ENCODE peak calls at places on chromosomes 12 and 14, in four cellular contexts. Z is A549, V is K562, A is GM12878. B is an unnamed sample.

GRCh38 chr12:5514545-5514944 is 82.6 kb downstream of the NTF3 start:
- DNase-seq in A (no peak), V (no peak), Z (no peak), B (no peak)

GRCh38 chr12:28604240-28604639 is 414.0 kb downstream of the CCDC91 start:
- DNase-seq in A (no peak), V (no peak), Z (no peak), B (no peak)

GRCh38 chr14:99774526-99775307 is 18.5 kb upstream of the EML1 start:
- DNase-seq in V (no peak), A (no peak), Z (no peak), B (peak; percentile 52)

GRCh38 chr14:103994535-103995184 is 52.3 kb upstream of the RD3L start:
- DNase-seq in Z (no peak), V (no peak), A (no peak), B (peak; percentile 4)

GRCh38 chr14:94322648-94323570 is at the start of gene SERPINA6:
- DNase-seq in A (no peak), Z (no peak), V (no peak), B (peak; percentile 22)

GRCh38 chr12:132866251-132866828 is 21.1 kb downstream of the CHFR start:
- DNase-seq in Z (peak; percentile 71), V (no peak), A (no peak), B (peak; percentile 73)

GRCh38 chr12:109099426-109100020 is 2.1 kb downstream of the UNG start:
- DNase-seq in A (no peak), V (no peak), Z (no peak), B (no peak)

GRCh38 chr12:103632554-103633216 is 45.6 kb downstream of the STAB2 start:
- DNase-seq in V (peak; percentile 88), Z (peak; percentile 62), A (peak; percentile 31), B (peak; percentile 33)

GRCh38 chr12:100574262-100575074 is 984 bp downstream of the GAS2L3 start:
- DNase-seq in Z (peak; percentile 10), A (no peak), V (no peak), B (no peak)

GRCh38 chr14:61662437-61663311 is 32.6 kb upstream of the HIF1A start:
- DNase-seq in Z (peak; percentile 76), A (peak; percentile 100), V (peak; percentile 11), B (peak; percentile 75)

GRCh38 chr12:114682920-114683708 is 861 bp downstream of the TBX3 start:
- DNase-seq in A (no peak), Z (peak; percentile 50), V (no peak), B (no peak)

GRCh38 chr12:106521901-106522300 is 60.9 kb upstream of the RFX4 start:
- DNase-seq in A (no peak), V (no peak), Z (no peak), B (no peak)

GRCh38 chr14:99838555-99839193 is 45.5 kb downstream of the EML1 start:
- DNase-seq in A (no peak), V (no peak), Z (peak; percentile 62), B (peak; percentile 59)

GRCh38 chr12:132314516-132315233 is 14.7 kb downstream of the GALNT9 start:
- DNase-seq in A (no peak), V (no peak), Z (no peak), B (no peak)

GRCh38 chr14:51602176-51602759 is 49.4 kb upstream of the FRMD6 start:
- DNase-seq in Z (no peak), V (no peak), A (no peak), B (peak; percentile 52)

GRCh38 chr12:65857875-65858274 is 33.6 kb downstream of the HMGA2 start:
- DNase-seq in A (no peak), V (no peak), Z (no peak), B (no peak)

GRCh38 chr12:125983094-125983783 is 918.0 kb downstream of the AACS start:
- DNase-seq in Z (peak; percentile 39), V (peak; percentile 12), A (no peak), B (no peak)

GRCh38 chr12:23204933-23205778 is 580.2 kb downstream of the ETNK1 start:
- DNase-seq in Z (peak; percentile 57), V (peak; percentile 67), A (peak; percentile 27), B (peak; percentile 67)

GRCh38 chr12:109875572-109876131 is 4.7 kb downstream of the GLTP start:
- DNase-seq in Z (no peak), A (no peak), V (no peak), B (no peak)

GRCh38 chr14:90651405-90651804 is 164.8 kb downstream of the TTC7B start:
- DNase-seq in A (no peak), Z (no peak), V (no peak), B (no peak)

GRCh38 chr12:75196865-75197264 is 12.8 kb downstream of the KCNC2 start:
- DNase-seq in A (no peak), V (no peak), Z (peak; percentile 6), B (no peak)

GRCh38 chr14:103563089-103563620 is 395 bp downstream of the COA8 start:
- DNase-seq in V (peak; percentile 73), A (no peak), Z (no peak), B (no peak)

GRCh38 chr12:115394498-115395220 is 710.7 kb upstream of the TBX3 start:
- DNase-seq in V (no peak), A (no peak), Z (peak; percentile 65), B (peak; percentile 55)

GRCh38 chr14:66099451-66099850 is 386.7 kb upstream of the CCDC196 start:
- DNase-seq in Z (no peak), A (no peak), V (no peak), B (no peak)

GRCh38 chr14:73627033-73627432 is 14.7 kb downstream of the ACOT6 start:
- DNase-seq in Z (no peak), V (no peak), A (no peak), B (no peak)

GRCh38 chr12:90854136-90854689 is 100.8 kb downstream of the CCER1 start:
- DNase-seq in Z (peak; percentile 60), A (no peak), V (no peak), B (peak; percentile 63)

GRCh38 chr12:49962861-49963765 is 1.4 kb downstream of the AQP5 start:
- DNase-seq in Z (peak; percentile 65), A (no peak), V (no peak), B (no peak)

GRCh38 chr12:52659395-52659794 is 7.4 kb upstream of the KRT2 start:
- DNase-seq in A (no peak), Z (no peak), V (peak; percentile 17), B (no peak)

GRCh38 chr12:89690925-89691324 is 17.7 kb downstream of the ATP2B1 start:
- DNase-seq in V (no peak), A (no peak), Z (no peak), B (peak; percentile 51)

GRCh38 chr14:90523961-90524875 is 127.4 kb downstream of the CALM1 start:
- DNase-seq in V (no peak), Z (no peak), A (no peak), B (no peak)

GRCh38 chr12:53066594-53066978 is 12.6 kb downstream of the SPRYD3 start:
- DNase-seq in V (no peak), A (no peak), Z (no peak), B (no peak)

GRCh38 chr12:131220007-131220685 is 266.4 kb downstream of the ADGRD1 start:
- DNase-seq in Z (no peak), A (no peak), V (no peak), B (no peak)

GRCh38 chr12:15558915-15559528 is 230.2 kb downstream of the EPS8 start:
- DNase-seq in V (no peak), Z (no peak), A (no peak), B (peak; percentile 87)

GRCh38 chr14:97873291-97873690 is 1076.1 kb downstream of the VRK1 start:
- DNase-seq in A (no peak), Z (no peak), V (no peak), B (no peak)

GRCh38 chr12:87074801-87075200 is 818.6 kb upstream of the MGAT4C start:
- DNase-seq in V (no peak), A (no peak), Z (no peak), B (peak; percentile 5)
- TF ChIP-seq CEBPB in V (no peak), A (no peak), Z (no peak), B (no peak)

DNA sequence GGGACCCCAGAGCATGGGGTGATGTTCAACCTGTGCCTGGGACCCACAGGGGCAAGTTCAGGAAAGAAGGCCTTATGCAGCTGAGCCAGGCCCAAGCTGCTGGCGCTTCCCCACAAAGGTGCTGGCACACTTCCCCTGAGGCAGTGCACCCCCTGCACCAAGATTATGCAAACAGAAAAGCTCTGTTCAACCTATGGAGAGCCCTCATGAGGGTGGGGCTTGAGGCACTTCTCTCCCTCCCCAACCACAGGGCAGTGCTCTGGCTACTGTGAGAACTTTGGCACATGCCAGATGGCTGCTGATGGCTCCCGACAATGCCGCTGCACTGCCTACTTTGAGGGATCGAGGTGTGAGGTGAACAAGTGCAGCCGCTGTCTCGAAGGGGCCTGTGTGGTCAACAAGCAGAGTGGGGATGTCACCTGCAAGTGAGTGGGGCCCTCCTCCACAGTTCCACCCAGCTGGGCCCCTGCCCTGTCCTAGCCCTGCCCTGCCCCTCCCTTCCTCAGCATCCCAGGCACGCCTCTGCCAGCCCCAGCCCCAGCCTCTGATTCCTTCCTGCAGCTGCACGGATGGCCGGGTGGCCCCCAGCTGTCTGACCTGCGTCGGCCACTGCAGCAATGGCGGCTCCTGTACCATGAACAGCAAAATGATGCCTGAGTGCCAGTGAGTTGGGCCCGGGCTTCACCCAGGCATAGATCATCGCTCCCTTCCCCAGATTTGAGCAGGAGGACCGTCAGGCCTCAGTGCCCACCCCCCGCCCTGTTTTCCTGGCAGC is 5.5 kb upstream of the NXPH4 start:
- DNase-seq in A (no peak), Z (no peak), V (no peak), B (no peak)
- TF ChIP-seq ELK1 in A (no peak), Z (no peak), V (no peak), B (no peak)

DNA sequence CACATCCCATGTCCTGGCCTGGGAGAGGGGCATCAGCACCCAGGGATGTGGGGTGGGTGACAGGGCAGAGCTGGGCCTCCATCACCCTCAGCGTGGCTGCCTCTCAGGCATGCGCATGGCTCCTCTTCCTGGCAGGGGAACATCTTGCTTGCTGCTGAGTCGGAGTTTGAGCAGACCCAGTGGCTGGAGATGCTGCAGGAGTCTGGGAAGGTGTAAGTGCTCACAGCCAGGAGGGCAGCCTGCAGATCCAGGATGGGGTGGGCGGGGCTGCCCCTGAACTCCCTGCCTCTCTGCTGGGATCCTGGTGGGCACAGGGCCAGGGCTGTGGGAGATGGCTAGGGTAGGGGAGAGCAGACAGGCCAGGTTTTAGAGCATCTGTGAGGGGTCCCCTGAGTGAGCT is 16.2 kb downstream of the PLEKHD1 start:
- DNase-seq in A (no peak), V (no peak), Z (no peak), B (no peak)
- TF ChIP-seq CEBPB in A (no peak), V (no peak), Z (no peak), B (no peak)

DNA sequence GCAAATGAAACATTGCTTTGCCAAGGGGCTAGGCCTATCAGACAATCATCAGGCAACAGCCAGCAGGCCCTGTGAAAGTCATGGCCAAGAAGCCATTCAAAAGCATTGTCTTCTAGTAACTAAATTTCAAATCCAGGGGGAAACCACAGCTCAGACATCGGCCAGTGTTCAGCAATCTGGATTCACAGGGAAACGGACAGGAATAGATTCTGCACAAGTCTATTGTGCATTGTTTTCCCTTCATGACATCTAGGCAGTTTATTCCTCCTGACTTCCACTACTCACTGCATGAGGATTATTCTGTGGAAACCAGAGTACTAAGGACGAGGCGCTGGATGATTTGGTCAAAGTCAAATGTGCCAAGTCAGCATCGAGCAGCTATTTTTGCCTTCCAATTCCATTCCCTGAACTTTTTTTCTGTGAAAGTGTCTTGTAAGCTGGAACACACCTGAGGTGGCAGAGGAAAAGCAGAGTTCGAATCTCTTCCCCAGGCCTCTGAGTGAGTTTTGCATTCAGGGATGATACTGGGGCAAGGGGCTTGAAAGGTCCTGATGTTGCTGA is 75.4 kb downstream of the VCPKMT start:
- DNase-seq in Z (no peak), A (no peak), V (no peak), B (no peak)
- TF ChIP-seq ELK1 in Z (no peak), A (no peak), V (no peak), B (no peak)

B was measured in IMR-90.